ENCODE peak calls at places on chromosomes 2 and 18, in seven cellular contexts. V is spleen, K is activated B cell treated with CpG ODN at 0.5 μM for 24 hours, F is sigmoid colon, Y is kidney, Z is IMR-90, C is astrocyte of the spinal cord. G is an unnamed sample.

GRCh38 chr2:46460991-46461715 is 18.2 kb upstream of the TMEM247 start:
- DNase-seq in C (peak), Y (peak), V (peak), Z (peak), F (peak), K (peak), G (peak)

GRCh38 chr2:88077076-88077475 is 9.5 kb downstream of the SMYD1 start:
- DNase-seq in Z (no peak), V (no peak), C (no peak), F (no peak), K (no peak), Y (no peak), G (no peak)

GRCh38 chr2:241029599-241030332 is 31.3 kb downstream of the SNED1 start:
- DNase-seq in Z (no peak), V (peak), K (no peak), Y (peak), C (no peak), F (peak), G (no peak)

GRCh38 chr2:176246324-176246723 is 22.9 kb upstream of the MTX2 start:
- DNase-seq in Z (no peak), C (no peak), Y (no peak), K (no peak), V (no peak), F (no peak), G (no peak)

GRCh38 chr2:88187927-88188326 is 17.8 kb downstream of the THNSL2 start:
- DNase-seq in C (no peak), V (no peak), K (no peak), F (no peak), Y (no peak), Z (no peak), G (no peak)

GRCh38 chr2:148590613-148591012 is 53.9 kb upstream of the EPC2 start:
- DNase-seq in V (no peak), C (no peak), F (no peak), K (no peak), Y (no peak), Z (no peak), G (no peak)

GRCh38 chr18:56785006-56785405 is 133.8 kb downstream of the WDR7 start:
- DNase-seq in C (no peak), Y (no peak), V (no peak), K (no peak), Z (no peak), F (no peak), G (no peak)

GRCh38 chr2:154709215-154709614 is 10.7 kb downstream of the KCNJ3 start:
- DNase-seq in Y (no peak), V (no peak), C (no peak), Z (no peak), F (no peak), K (no peak), G (no peak)

GRCh38 chr2:148122788-148123187 is 101.9 kb downstream of the MBD5 start:
- DNase-seq in C (peak), Z (peak), K (no peak), V (no peak), Y (no peak), F (no peak), G (no peak)

GRCh38 chr2:172096661-172097547 is 5.8 kb downstream of the DLX2 start:
- DNase-seq in Y (peak), Z (peak), V (no peak), C (no peak), K (no peak), F (peak), G (no peak)

GRCh38 chr2:172095146-172095904 is 7.4 kb downstream of the DLX2 start:
- DNase-seq in C (peak), F (peak), Y (peak), Z (peak), V (peak), K (no peak), G (no peak)

GRCh38 chr2:172094319-172095145 is 8.2 kb downstream of the DLX2 start:
- DNase-seq in Y (peak), C (no peak), Z (no peak), V (peak), K (no peak), F (no peak), G (no peak)

GRCh38 chr2:172097557-172098131 is 5.1 kb downstream of the DLX2 start:
- DNase-seq in F (no peak), K (no peak), C (no peak), V (no peak), Y (no peak), Z (no peak), G (no peak)

DNA sequence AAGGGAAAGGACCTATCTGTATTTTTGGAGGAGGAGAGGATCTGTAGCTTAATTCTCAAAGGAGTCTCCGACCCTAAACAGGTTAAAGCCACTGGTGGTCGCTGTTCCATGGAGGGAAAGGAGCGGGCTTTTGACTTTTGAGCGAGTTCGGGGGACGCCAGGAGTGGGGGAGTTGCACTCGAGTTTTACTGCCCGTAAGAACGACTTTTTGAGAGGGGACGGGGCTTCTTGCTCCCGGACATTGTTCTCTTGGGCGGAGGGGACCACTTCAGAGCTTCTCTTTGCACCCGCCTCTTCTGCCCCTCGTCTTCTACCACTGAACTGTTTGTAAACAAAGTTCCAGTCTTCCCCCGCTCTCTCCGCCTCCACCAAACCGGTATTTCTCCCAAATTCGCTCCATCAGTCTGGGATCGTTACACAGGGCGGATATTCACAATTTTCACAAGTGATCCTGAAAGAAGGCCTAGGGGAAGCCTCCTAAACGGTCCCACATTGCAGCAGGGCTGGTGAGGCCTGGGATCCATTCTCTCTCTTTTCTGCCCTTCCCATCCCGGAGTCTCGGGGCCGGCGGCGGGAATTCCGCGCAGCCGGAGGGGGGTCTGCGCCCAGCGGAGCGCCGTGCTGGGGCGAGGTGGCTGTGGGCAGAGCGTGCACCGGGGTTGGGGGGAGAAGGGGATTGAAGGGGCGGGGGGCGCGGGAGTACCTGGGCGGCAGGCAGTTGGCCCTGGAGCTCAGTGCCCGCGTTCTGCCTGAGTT is 6.6 kb downstream of the DLX2 start:
- DNase-seq in Y (peak), Z (no peak), C (no peak), V (peak), F (no peak), K (no peak), G (no peak)
- TF ChIP-seq CTCF in Y (no peak), Z (no peak), C (peak), V (no peak), F (no peak), K (no peak), G (peak)

DNA sequence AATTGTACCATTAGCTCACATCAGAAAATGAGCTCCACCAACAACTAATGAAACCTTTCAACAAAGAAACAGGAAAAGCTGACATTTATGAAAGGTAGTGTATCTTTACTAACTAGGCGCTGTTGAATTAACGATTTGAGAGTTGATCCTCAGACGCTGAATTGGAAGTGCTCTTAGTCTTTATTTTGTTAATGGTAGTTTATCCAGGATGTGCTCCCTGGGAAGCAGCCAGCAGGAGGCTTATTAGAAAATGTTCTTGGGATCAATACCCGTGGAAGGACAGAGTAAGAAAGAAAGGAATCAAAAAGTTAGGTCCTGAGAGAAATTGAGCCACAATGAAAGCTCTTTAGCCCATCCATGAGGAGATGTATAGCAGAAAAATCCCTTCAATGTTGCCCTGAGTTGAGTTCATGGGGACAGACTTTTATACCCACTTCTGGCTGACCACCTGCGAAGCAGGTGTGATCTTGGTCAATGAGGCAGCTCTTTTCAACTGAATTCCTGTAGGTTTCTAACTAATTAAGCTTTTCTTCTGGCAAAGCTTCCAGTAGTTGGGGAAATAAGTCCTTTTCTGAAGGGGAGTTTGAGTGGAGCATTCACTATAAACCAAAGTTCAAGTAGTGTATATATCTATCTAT is 492.6 kb upstream of the REG3G start:
- DNase-seq in V (no peak), Y (no peak), C (no peak), K (no peak), Z (no peak), F (no peak), G (no peak)
- TF ChIP-seq CTCF in V (no peak), Y (no peak), C (no peak), K (no peak), Z (no peak), F (no peak), G (no peak)

DNA sequence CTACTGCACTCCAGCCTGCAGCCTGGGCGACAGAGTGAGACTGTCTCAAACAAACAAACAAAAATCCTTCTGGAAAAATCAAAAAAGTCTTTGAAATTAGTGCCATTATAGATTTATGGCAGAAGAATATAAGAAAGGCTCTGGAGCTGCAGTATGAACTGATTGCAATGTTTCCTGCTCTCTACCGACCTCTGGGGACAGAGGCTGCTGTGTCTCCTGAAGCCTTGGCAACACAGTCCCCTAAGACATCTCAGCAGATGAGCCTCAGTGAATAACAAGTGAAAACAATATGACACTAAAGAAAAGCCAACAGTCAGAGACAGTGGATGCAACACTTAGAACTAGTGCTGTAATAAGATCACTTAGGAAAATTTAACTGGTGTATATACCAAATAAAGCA is 494.9 kb upstream of the LRATD1 start:
- DNase-seq in Z (no peak), Y (no peak), V (no peak), F (no peak), C (no peak), K (no peak), G (no peak)
- TF ChIP-seq CTCF in Z (no peak), Y (no peak), V (no peak), F (no peak), C (peak), K (no peak), G (peak)

GRCh38 chr2:1593371-1594205 is 150.7 kb downstream of the PXDN start:
- DNase-seq in Y (peak), K (no peak), V (peak), C (peak), Z (peak), F (no peak), G (no peak)

GRCh38 chr2:1591461-1591770 is 152.9 kb downstream of the PXDN start:
- DNase-seq in C (no peak), F (no peak), Y (peak), Z (no peak), K (no peak), V (no peak), G (no peak)

GRCh38 chr2:1594281-1595171 is 149.8 kb downstream of the PXDN start:
- DNase-seq in Z (no peak), Y (peak), K (no peak), F (no peak), C (peak), V (peak), G (no peak)

GRCh38 chr2:1590611-1591460 is 153.5 kb downstream of the PXDN start:
- DNase-seq in C (no peak), K (no peak), V (no peak), F (no peak), Y (peak), Z (no peak), G (no peak)

DNA sequence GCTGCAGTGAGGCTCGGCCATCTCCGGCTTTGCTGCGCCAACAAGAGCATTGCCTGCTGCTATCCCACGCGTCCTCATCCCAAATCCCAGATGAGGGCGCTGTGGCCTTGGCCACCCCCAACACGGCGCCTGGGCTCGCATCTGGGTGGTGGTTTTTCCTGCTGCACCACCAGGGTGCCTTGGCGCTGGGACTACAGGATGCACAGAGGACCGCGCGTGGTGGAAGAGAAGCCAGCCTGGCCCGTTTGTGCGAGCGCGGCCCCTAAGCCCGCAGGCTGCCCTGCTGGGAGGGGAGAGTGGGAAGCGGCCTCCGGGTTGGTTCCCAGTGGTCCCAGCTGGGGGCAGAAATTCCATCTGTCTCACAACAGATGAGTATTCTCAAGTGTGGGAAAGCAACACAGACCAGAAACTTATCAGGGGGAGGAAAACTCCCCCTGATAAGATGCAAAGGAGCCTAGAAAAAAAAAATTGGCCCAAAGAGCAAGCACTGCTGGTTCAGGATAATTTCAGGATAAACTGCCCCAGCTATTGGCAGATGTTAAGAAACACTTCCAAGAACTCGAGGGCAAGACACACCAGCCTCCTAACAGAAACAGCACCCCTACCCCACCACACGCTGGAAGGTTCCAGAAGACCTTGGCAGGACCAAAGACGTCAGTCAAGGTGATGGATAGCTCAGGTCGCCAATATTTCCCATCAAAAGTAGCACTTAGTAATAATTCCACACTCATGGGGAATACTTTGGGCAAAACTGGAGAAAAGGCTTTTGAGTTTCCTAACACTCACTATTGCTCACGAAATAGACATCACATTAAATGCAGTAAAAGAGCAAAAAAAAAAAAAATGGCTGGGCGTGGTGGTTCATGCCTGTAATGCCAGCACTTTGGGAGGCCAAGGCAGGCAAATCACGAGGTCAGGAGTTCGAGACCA is 152.1 kb downstream of the PXDN start:
- DNase-seq in K (no peak), V (peak), F (peak), Z (peak), Y (peak), C (peak), G (peak)
- TF ChIP-seq CTCF in K (no peak), V (peak), F (peak), Z (peak), Y (peak), C (peak), G (peak)